ENCODE peak calls at places on chromosome 9, in six cellular contexts. L is PC-9, E is transverse colon, X is heart right ventricle, D is A549, U is HCT116. G is an unnamed sample.
A peak's percentile ranks its signal among the peaks of the same experiment; 100 is the strongest.

GRCh38 chr9:126989847-126990821 is 75.6 kb downstream of the RALGPS1 start:
- DNase-seq in L (no peak), E (peak; percentile 53), X (peak; percentile 60), D (no peak), U (no peak), G (no peak)

GRCh38 chr9:97906236-97906831 is 16.0 kb downstream of the TRMO start:
- DNase-seq in L (no peak), E (no peak), X (peak; percentile 42), D (no peak), U (no peak), G (no peak)

GRCh38 chr9:84932915-84933527 is 263.5 kb downstream of the NTRK2 start:
- DNase-seq in L (no peak), E (no peak), X (no peak), D (peak; percentile 23), U (no peak), G (no peak)

GRCh38 chr9:81999806-82000205 is 11.2 kb downstream of the SPATA31D1 start:
- DNase-seq in L (no peak), E (no peak), X (no peak), D (no peak), U (no peak), G (no peak)

GRCh38 chr9:26779072-26779471 is 113.5 kb downstream of the CAAP1 start:
- DNase-seq in L (no peak), E (no peak), X (no peak), D (peak; percentile 28), U (peak; percentile 46), G (no peak)

GRCh38 chr9:27154923-27155322 is 45.9 kb downstream of the TEK start:
- DNase-seq in L (no peak), E (no peak), X (no peak), D (no peak), U (no peak), G (no peak)

GRCh38 chr9:116074658-116075057 is 78.9 kb upstream of the PAPPA start:
- DNase-seq in L (no peak), E (no peak), X (no peak), D (no peak), U (no peak), G (no peak)

GRCh38 chr9:78971505-78971904 is 600.3 kb upstream of the TLE4 start:
- DNase-seq in L (no peak), E (no peak), X (no peak), D (no peak), U (no peak), G (no peak)

GRCh38 chr9:131559416-131560000 is 14.2 kb downstream of the PRRT1B start:
- DNase-seq in L (no peak), E (no peak), X (no peak), D (no peak), U (no peak), G (no peak)

GRCh38 chr9:137490532-137491186 is 31.5 kb upstream of the NSMF start:
- DNase-seq in L (no peak), E (no peak), X (no peak), D (no peak), U (no peak), G (no peak)

GRCh38 chr9:91131433-91131839 is 230.3 kb downstream of the AUH start:
- DNase-seq in L (peak; percentile 46), E (peak; percentile 78), X (no peak), D (peak; percentile 69), U (peak; percentile 61), G (peak; percentile 82)

GRCh38 chr9:95507456-95508241 is 9.1 kb downstream of the PTCH1 start:
- DNase-seq in L (peak; percentile 71), E (peak; percentile 71), X (peak; percentile 42), D (peak; percentile 86), U (peak; percentile 63), G (no peak)

GRCh38 chr9:128091144-128091543 is 23.1 kb downstream of the SLC25A25 start:
- DNase-seq in L (no peak), E (peak; percentile 48), X (peak; percentile 48), D (no peak), U (no peak), G (no peak)

GRCh38 chr9:1837453-1838084 is 177.6 kb upstream of the SMARCA2 start:
- DNase-seq in L (no peak), E (peak; percentile 11), X (no peak), D (peak; percentile 49), U (no peak), G (no peak)

GRCh38 chr9:33921967-33922895 is 105.3 kb downstream of the UBE2R2 start:
- DNase-seq in L (no peak), E (no peak), X (no peak), D (peak; percentile 47), U (peak; percentile 7), G (no peak)

GRCh38 chr9:109319631-109320233 is 1.1 kb downstream of the EPB41L4B start:
- DNase-seq in L (peak; percentile 25), E (peak; percentile 28), X (peak; percentile 23), D (no peak), U (no peak), G (no peak)

GRCh38 chr9:134602547-134603362 is 38.8 kb upstream of the COL5A1 start:
- DNase-seq in L (peak; percentile 95), E (peak; percentile 30), X (no peak), D (peak; percentile 92), U (peak; percentile 64), G (no peak)

GRCh38 chr9:2745560-2746380 is 28.5 kb downstream of the KCNV2 start:
- DNase-seq in L (no peak), E (no peak), X (no peak), D (no peak), U (no peak), G (no peak)

GRCh38 chr9:19650292-19650691 is 138.5 kb downstream of the SLC24A2 start:
- DNase-seq in L (no peak), E (no peak), X (no peak), D (no peak), U (no peak), G (no peak)

GRCh38 chr9:17978773-17979172 is 399.9 kb downstream of the SH3GL2 start:
- DNase-seq in L (no peak), E (no peak), X (no peak), D (no peak), U (no peak), G (no peak)
- H3K9me3 ChIP-seq in L (no peaks in the 10 kb centered on the region), E (peaks cover 7% of the 10 kb centered on the region), X (peaks cover 71% of the 10 kb centered on the region), D (no peaks in the 10 kb centered on the region), U (peaks cover 3% of the 10 kb centered on the region), G (no peaks in the 10 kb centered on the region)

GRCh38 chr9:113522858-113523257 is 59.3 kb downstream of the RGS3 start:
- DNase-seq in L (no peak), E (no peak), X (no peak), D (no peak), U (no peak), G (no peak)
- H3K4me1 ChIP-seq in L (no peaks in the 10 kb centered on the region), E (peaks cover 87% of the 10 kb centered on the region), X (peaks cover 82% of the 10 kb centered on the region), D (peaks cover 43% of the 10 kb centered on the region), U (peaks cover 5% of the 10 kb centered on the region), G (peaks cover 8% of the 10 kb centered on the region)

GRCh38 chr9:80806675-80807074 is 882.7 kb downstream of the TLE1 start:
- DNase-seq in L (no peak), E (no peak), X (no peak), D (no peak), U (no peak), G (no peak)
- H3K4me3 ChIP-seq in L (no peak overlapping the region), E (no peak overlapping the region), X (no peak overlapping the region), D (no peak overlapping the region), U (no peak overlapping the region), G (no peak overlapping the region)

GRCh38 chr9:93361995-93362394 is 89.5 kb upstream of the FAM120A start:
- DNase-seq in L (no peak), E (no peak), X (no peak), D (no peak), U (no peak), G (no peak)
- H3K9me3 ChIP-seq in L (peaks cover 7% of the 10 kb centered on the region), E (peaks cover 8% of the 10 kb centered on the region), X (peaks cover 25% of the 10 kb centered on the region), D (no peaks in the 10 kb centered on the region), U (peaks cover 3% of the 10 kb centered on the region), G (peaks cover 14% of the 10 kb centered on the region)

GRCh38 chr9:3760031-3760430 is 234.2 kb upstream of the RFX3 start:
- DNase-seq in L (no peak), E (no peak), X (no peak), D (peak; percentile 24), U (no peak), G (peak; percentile 50)

GRCh38 chr9:3751125-3751758 is 225.4 kb upstream of the RFX3 start:
- DNase-seq in L (peak; percentile 33), E (no peak), X (no peak), D (peak; percentile 47), U (no peak), G (no peak)

GRCh38 chr9:3758816-3759576 is 233.2 kb upstream of the RFX3 start:
- DNase-seq in L (no peak), E (no peak), X (no peak), D (no peak), U (no peak), G (no peak)

GRCh38 chr9:3750311-3750710 is 224.5 kb upstream of the RFX3 start:
- DNase-seq in L (no peak), E (no peak), X (no peak), D (no peak), U (no peak), G (no peak)

GRCh38 chr9:3756071-3756470 is 230.3 kb upstream of the RFX3 start:
- DNase-seq in L (no peak), E (no peak), X (no peak), D (no peak), U (no peak), G (no peak)
- H3K4me1 ChIP-seq in L (peaks cover 13% of the 10 kb centered on the region), E (no peaks in the 10 kb centered on the region), X (no peaks in the 10 kb centered on the region), D (peaks cover 36% of the 10 kb centered on the region), U (no peaks in the 10 kb centered on the region), G (peaks cover 20% of the 10 kb centered on the region)

DNA sequence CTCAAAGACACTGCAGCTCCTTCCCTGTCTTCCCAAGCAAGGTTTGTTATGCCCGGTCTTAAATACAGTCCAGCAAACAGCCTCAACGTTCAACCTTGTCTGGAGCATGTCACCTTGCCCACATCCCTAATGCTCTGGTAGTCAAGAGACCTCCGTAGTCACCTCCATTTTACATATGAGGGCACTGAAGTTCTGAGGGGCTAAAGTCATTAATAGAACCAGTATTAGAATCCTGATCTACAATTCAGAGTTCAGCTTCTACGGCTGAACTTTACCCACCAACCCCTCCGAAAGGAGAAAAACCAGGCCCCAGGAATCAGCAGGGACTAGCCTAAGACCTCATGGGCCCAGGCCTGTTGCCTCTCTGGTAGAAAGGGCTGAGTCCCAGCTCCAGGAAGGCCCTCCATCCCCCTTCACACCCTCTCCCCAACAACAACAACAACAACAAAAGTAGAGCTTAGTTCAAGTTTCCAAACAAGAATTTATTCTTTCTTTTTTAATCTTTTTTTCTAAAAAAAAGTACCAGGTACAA is 795 bp upstream of the STOML2 start:
- DNase-seq in L (no peak), E (no peak), X (no peak), D (no peak), U (no peak), G (no peak)
- H3K4me3 ChIP-seq in L (peak overlapping the region; percentile 84), E (peak overlapping the region; percentile 60), X (peak overlapping the region; percentile 54), D (peak overlapping the region; percentile 70), U (peak overlapping the region; percentile 87), G (peak overlapping the region; percentile 68)

G was measured in RWPE2.